ENCODE peak calls at places on chromosomes 13 and 19, in ten cellular contexts. U is HFF-Myc; O is SJCRH30; E is tibial artery; Q is T-helper 2 cell; G is NCI-H1694 treated with DMSO at 0.1 percent for 48 hours; H is stimulated activated CD4-positive, alpha-beta T cell treated with anti-CD3 and anti-CD28 coated beads, Interleukin-2, amount 100 ng/mL, for 24 hours; M is activated CD4-positive, alpha-beta T cell treated with anti-CD3 and anti-CD28 coated beads, Interleukin-2, amount 50 U/mL, for 1 hour; R is Peyer's patch; K is AG20443. A is an unnamed sample.

GRCh38 chr13:23714672-23715071 is 144.5 kb downstream of the TNFRSF19 start:
- DNase-seq in H (no peak), K (no peak), G (no peak), U (no peak), O (no peak), Q (no peak), M (no peak), E (no peak), R (no peak), A (no peak)

GRCh38 chr19:49200238-49200862 is 42.8 kb downstream of the TRPM4 start:
- DNase-seq in E (no peak), K (peak), Q (no peak), M (peak), U (no peak), O (peak), H (peak), G (no peak), R (no peak), A (no peak)

GRCh38 chr13:107216046-107216715 is 648.2 kb upstream of the ARGLU1 start:
- DNase-seq in O (no peak), G (no peak), U (no peak), H (no peak), Q (no peak), M (no peak), R (no peak), E (no peak), K (no peak), A (peak)

GRCh38 chr13:23007430-23007829 is 173.3 kb upstream of the SGCG start:
- DNase-seq in R (no peak), O (peak), M (no peak), K (no peak), U (no peak), G (no peak), Q (no peak), E (no peak), H (no peak), A (no peak)

GRCh38 chr13:90205081-90205480 is 1142.4 kb upstream of the MIR17HG start:
- DNase-seq in H (no peak), R (no peak), M (no peak), Q (no peak), G (no peak), O (no peak), E (no peak), K (no peak), U (no peak), A (peak)

GRCh38 chr19:29873024-29873800 is 61.4 kb downstream of the CCNE1 start:
- DNase-seq in G (no peak), Q (peak), R (peak), K (peak), E (no peak), M (peak), U (no peak), H (peak), O (peak), A (no peak)

GRCh38 chr19:31096047-31096446 is 253.2 kb downstream of the TSHZ3 start:
- DNase-seq in O (peak), R (no peak), E (no peak), K (no peak), U (no peak), G (no peak), H (no peak), M (no peak), Q (no peak), A (no peak)

GRCh38 chr19:22545751-22546150 is 88.4 kb upstream of the ZNF492 start:
- DNase-seq in M (peak), H (peak), U (peak), E (no peak), R (no peak), G (peak), K (peak), O (peak), Q (no peak), A (peak)

GRCh38 chr13:113937497-113938140 is 36.3 kb downstream of the C13orf46 start:
- DNase-seq in R (no peak), H (no peak), G (no peak), Q (no peak), U (no peak), M (no peak), O (peak), E (no peak), K (no peak), A (no peak)

GRCh38 chr13:112115403-112116091 is 48.6 kb downstream of the SOX1 start:
- DNase-seq in O (no peak), R (no peak), Q (no peak), H (no peak), M (no peak), E (no peak), U (no peak), K (no peak), G (no peak), A (no peak)

GRCh38 chr13:53126803-53127202 is 98.2 kb downstream of the OLFM4 start:
- DNase-seq in E (no peak), K (peak), M (no peak), G (no peak), O (no peak), R (no peak), H (no peak), U (no peak), Q (no peak), A (no peak)

GRCh38 chr19:43534811-43535761 is 2.1 kb downstream of the ZNF575 start:
- DNase-seq in R (peak), E (peak), U (no peak), K (peak), Q (no peak), G (peak), M (no peak), H (peak), O (peak), A (no peak)

GRCh38 chr13:32175307-32175706 is 139.9 kb downstream of the ZAR1L start:
- DNase-seq in G (no peak), M (no peak), R (no peak), U (no peak), K (no peak), Q (no peak), H (no peak), O (no peak), E (no peak), A (no peak)

GRCh38 chr19:2962018-2962670 is 15.2 kb upstream of the TLE6 start:
- DNase-seq in Q (no peak), G (peak), R (peak), U (peak), K (peak), E (no peak), H (peak), O (peak), M (peak), A (peak)

GRCh38 chr13:65095118-65095517 is 2135.0 kb downstream of the PCDH9 start:
- DNase-seq in M (no peak), K (no peak), Q (no peak), O (no peak), U (no peak), R (no peak), G (no peak), H (no peak), E (no peak), A (no peak)

GRCh38 chr19:35211545-35212230 is 16.9 kb downstream of the FAM187B start:
- DNase-seq in O (no peak), U (no peak), Q (peak), H (peak), G (no peak), R (peak), K (no peak), E (peak), M (peak), A (no peak)

GRCh38 chr13:91758724-91759123 is 360.3 kb downstream of the GPC5 start:
- DNase-seq in H (no peak), R (no peak), K (no peak), M (no peak), O (no peak), G (no peak), Q (no peak), U (no peak), E (no peak), A (no peak)

GRCh38 chr19:30255783-30256509 is 116.2 kb upstream of the ZNF536 start:
- DNase-seq in U (no peak), K (peak), R (no peak), O (no peak), M (no peak), G (no peak), E (no peak), Q (no peak), H (no peak), A (no peak)

GRCh38 chr19:49486232-49486631 is 1.2 kb upstream of the RPL13A start:
- DNase-seq in G (no peak), E (no peak), O (no peak), R (no peak), K (no peak), U (no peak), M (no peak), H (no peak), Q (no peak), A (no peak)

GRCh38 chr13:37058801-37059135 is 720 bp downstream of the SUPT20H start:
- DNase-seq in Q (no peak), O (peak), G (peak), H (peak), R (peak), E (no peak), U (no peak), M (peak), K (peak), A (no peak)

GRCh38 chr19:10835754-10836477 is at the start of gene TMED1:
- DNase-seq in O (peak), K (peak), U (peak), G (peak), M (peak), H (peak), E (peak), R (peak), Q (peak), A (peak)

GRCh38 chr19:35404879-35405622 is 34.2 kb downstream of the GPR42 start:
- DNase-seq in M (no peak), O (peak), K (peak), H (peak), G (no peak), E (no peak), Q (no peak), R (no peak), U (peak), A (peak)

GRCh38 chr13:83168575-83168974 is 713.7 kb downstream of the SLITRK1 start:
- DNase-seq in H (no peak), R (no peak), U (no peak), Q (no peak), M (no peak), O (no peak), K (no peak), E (no peak), G (no peak), A (no peak)

GRCh38 chr13:65597839-65598818 is 1632.0 kb downstream of the PCDH9 start:
- DNase-seq in E (no peak), R (no peak), K (peak), O (peak), G (no peak), Q (no peak), U (no peak), M (no peak), H (no peak), A (no peak)

GRCh38 chr19:48186015-48186414 is 15.5 kb downstream of the ZSWIM9 start:
- DNase-seq in O (no peak), M (no peak), G (no peak), U (no peak), R (no peak), K (no peak), E (peak), H (no peak), Q (no peak), A (no peak)

GRCh38 chr19:58170860-58171259 is 12.0 kb upstream of the ZNF274 start:
- DNase-seq in R (no peak), K (no peak), H (no peak), G (no peak), Q (no peak), E (no peak), M (no peak), U (no peak), O (no peak), A (peak)